ENCODE peak calls at places on chromosomes 11 and 22, in seven cellular contexts. One of them, this sample, is unnamed.
A peak's percentile ranks its signal among the peaks of the same experiment; 100 is the strongest.

GRCh38 chr11:124863826-124864165 is 1.4 kb upstream of the ROBO3 start:
- DNase-seq in K562: peak; percentile 35
- DNase-seq in SK-N-SH: no peak
- DNase-seq in H1: no peak
- DNase-seq in HepG2: no peak
- DNase-seq in GM12878: no peak
- DNase-seq in HCT116: no peak
- DNase-seq in this sample: peak; percentile 52

GRCh38 chr11:78244080-78244479 is 55.4 kb downstream of the USP35 start:
- DNase-seq in K562: no peak
- DNase-seq in HCT116: no peak
- DNase-seq in HepG2: no peak
- DNase-seq in H1: no peak
- DNase-seq in SK-N-SH: no peak
- DNase-seq in GM12878: no peak
- DNase-seq in this sample: no peak

GRCh38 chr22:33402325-33402724 is 344.1 kb upstream of the SYN3 start:
- DNase-seq in K562: no peak
- DNase-seq in SK-N-SH: no peak
- DNase-seq in HepG2: peak; percentile 20
- DNase-seq in HCT116: no peak
- DNase-seq in GM12878: no peak
- DNase-seq in H1: no peak
- DNase-seq in this sample: no peak

GRCh38 chr22:32713737-32714457 is 87.6 kb upstream of the TIMP3 start:
- DNase-seq in HCT116: no peak
- DNase-seq in H1: no peak
- DNase-seq in K562: no peak
- DNase-seq in HepG2: no peak
- DNase-seq in GM12878: no peak
- DNase-seq in SK-N-SH: no peak
- DNase-seq in this sample: no peak

GRCh38 chr11:92827132-92827531 is 142.3 kb upstream of the MTNR1B start:
- DNase-seq in H1: no peak
- DNase-seq in K562: no peak
- DNase-seq in HepG2: no peak
- DNase-seq in HCT116: no peak
- DNase-seq in GM12878: no peak
- DNase-seq in SK-N-SH: no peak
- DNase-seq in this sample: no peak

GRCh38 chr22:46052801-46053562 is 76.0 kb upstream of the WNT7B start:
- DNase-seq in GM12878: no peak
- DNase-seq in SK-N-SH: peak; percentile 85
- DNase-seq in H1: no peak
- DNase-seq in HepG2: no peak
- DNase-seq in HCT116: no peak
- DNase-seq in K562: no peak
- DNase-seq in this sample: peak; percentile 87

GRCh38 chr11:122141757-122142156 is 25.7 kb upstream of the BLID start:
- DNase-seq in SK-N-SH: no peak
- DNase-seq in H1: no peak
- DNase-seq in K562: no peak
- DNase-seq in HCT116: no peak
- DNase-seq in HepG2: no peak
- DNase-seq in GM12878: no peak
- DNase-seq in this sample: no peak

GRCh38 chr11:8222820-8223512 is 40.7 kb downstream of the LMO1 start:
- DNase-seq in HCT116: no peak
- DNase-seq in HepG2: no peak
- DNase-seq in H1: no peak
- DNase-seq in GM12878: no peak
- DNase-seq in SK-N-SH: no peak
- DNase-seq in K562: no peak
- DNase-seq in this sample: no peak

GRCh38 chr11:58597749-58598148 is 18.9 kb downstream of the ZFP91 start:
- DNase-seq in HepG2: no peak
- DNase-seq in H1: no peak
- DNase-seq in K562: no peak
- DNase-seq in HCT116: no peak
- DNase-seq in GM12878: no peak
- DNase-seq in SK-N-SH: no peak
- DNase-seq in this sample: no peak

GRCh38 chr11:86735462-86736302 is 63.3 kb upstream of the ME3 start:
- DNase-seq in HCT116: no peak
- DNase-seq in H1: no peak
- DNase-seq in GM12878: no peak
- DNase-seq in HepG2: no peak
- DNase-seq in SK-N-SH: no peak
- DNase-seq in K562: no peak
- DNase-seq in this sample: peak; percentile 62

GRCh38 chr11:24705474-24705873 is 208.6 kb downstream of the LUZP2 start:
- DNase-seq in HepG2: no peak
- DNase-seq in SK-N-SH: no peak
- DNase-seq in K562: no peak
- DNase-seq in H1: no peak
- DNase-seq in HCT116: no peak
- DNase-seq in GM12878: no peak
- DNase-seq in this sample: no peak

GRCh38 chr11:13277719-13278619 is at the start of gene BMAL1:
- DNase-seq in SK-N-SH: peak; percentile 78
- DNase-seq in H1: no peak
- DNase-seq in HepG2: no peak
- DNase-seq in HCT116: no peak
- DNase-seq in K562: no peak
- DNase-seq in GM12878: no peak
- DNase-seq in this sample: peak; percentile 4

GRCh38 chr11:13280323-13280722 is 2.7 kb downstream of the BMAL1 start:
- DNase-seq in HepG2: no peak
- DNase-seq in H1: no peak
- DNase-seq in HCT116: no peak
- DNase-seq in K562: no peak
- DNase-seq in SK-N-SH: no peak
- DNase-seq in GM12878: no peak
- DNase-seq in this sample: no peak

GRCh38 chr11:13276852-13277718 is 505 bp upstream of the BMAL1 start:
- DNase-seq in HCT116: peak; percentile 94
- DNase-seq in HepG2: peak; percentile 89
- DNase-seq in H1: peak; percentile 93
- DNase-seq in SK-N-SH: peak; percentile 99
- DNase-seq in K562: peak; percentile 91
- DNase-seq in GM12878: peak; percentile 85
- DNase-seq in this sample: peak; percentile 93

GRCh38 chr11:13279487-13279834 is 1.9 kb downstream of the BMAL1 start:
- DNase-seq in SK-N-SH: no peak
- DNase-seq in GM12878: no peak
- DNase-seq in K562: no peak
- DNase-seq in HCT116: no peak
- DNase-seq in H1: no peak
- DNase-seq in HepG2: no peak
- DNase-seq in this sample: no peak

GRCh38 chr11:13278620-13279486 is 1.3 kb downstream of the BMAL1 start:
- DNase-seq in SK-N-SH: peak; percentile 59
- DNase-seq in HepG2: no peak
- DNase-seq in GM12878: no peak
- DNase-seq in HCT116: no peak
- DNase-seq in K562: no peak
- DNase-seq in H1: no peak
- DNase-seq in this sample: peak; percentile 14
- TF ChIP-seq JUND in SK-N-SH: no peak
- TF ChIP-seq JUND in HepG2: no peak
- TF ChIP-seq JUND in GM12878: no peak
- TF ChIP-seq JUND in HCT116: no peak
- TF ChIP-seq JUND in K562: no peak
- TF ChIP-seq JUND in H1: no peak
- TF ChIP-seq JUND in this sample: no peak

GRCh38 chr11:27141576-27141975 is 101.0 kb downstream of the BBOX1 start:
- DNase-seq in HCT116: no peak
- DNase-seq in SK-N-SH: no peak
- DNase-seq in K562: no peak
- DNase-seq in GM12878: no peak
- DNase-seq in HepG2: no peak
- DNase-seq in H1: no peak
- DNase-seq in this sample: no peak

GRCh38 chr11:27139742-27140141 is 99.1 kb downstream of the BBOX1 start:
- DNase-seq in GM12878: no peak
- DNase-seq in HepG2: no peak
- DNase-seq in HCT116: no peak
- DNase-seq in K562: no peak
- DNase-seq in H1: no peak
- DNase-seq in SK-N-SH: peak; percentile 11
- DNase-seq in this sample: no peak
- TF ChIP-seq JUND in GM12878: no peak
- TF ChIP-seq JUND in HepG2: no peak
- TF ChIP-seq JUND in HCT116: no peak
- TF ChIP-seq JUND in K562: no peak
- TF ChIP-seq JUND in H1: no peak
- TF ChIP-seq JUND in SK-N-SH: no peak
- TF ChIP-seq JUND in this sample: no peak

GRCh38 chr11:128323381-128323780 is 264.0 kb downstream of the ETS1 start:
- DNase-seq in GM12878: no peak
- DNase-seq in H1: no peak
- DNase-seq in SK-N-SH: no peak
- DNase-seq in K562: no peak
- DNase-seq in HepG2: no peak
- DNase-seq in HCT116: no peak
- DNase-seq in this sample: no peak
- TF ChIP-seq JUND in GM12878: no peak
- TF ChIP-seq JUND in H1: no peak
- TF ChIP-seq JUND in SK-N-SH: no peak
- TF ChIP-seq JUND in K562: no peak
- TF ChIP-seq JUND in HepG2: no peak
- TF ChIP-seq JUND in HCT116: no peak
- TF ChIP-seq JUND in this sample: no peak

GRCh38 chr11:65777821-65778361 is 2.9 kb downstream of the AP5B1 start:
- DNase-seq in HCT116: no peak
- DNase-seq in K562: no peak
- DNase-seq in HepG2: no peak
- DNase-seq in SK-N-SH: peak; percentile 16
- DNase-seq in H1: no peak
- DNase-seq in GM12878: no peak
- DNase-seq in this sample: no peak

GRCh38 chr11:65776196-65776595 is 4.6 kb downstream of the AP5B1 start:
- DNase-seq in K562: no peak
- DNase-seq in SK-N-SH: no peak
- DNase-seq in HepG2: peak; percentile 43
- DNase-seq in H1: no peak
- DNase-seq in GM12878: no peak
- DNase-seq in HCT116: no peak
- DNase-seq in this sample: no peak

GRCh38 chr11:65777241-65777640 is 3.5 kb downstream of the AP5B1 start:
- DNase-seq in H1: no peak
- DNase-seq in HCT116: no peak
- DNase-seq in SK-N-SH: no peak
- DNase-seq in GM12878: no peak
- DNase-seq in K562: no peak
- DNase-seq in HepG2: no peak
- DNase-seq in this sample: no peak

GRCh38 chr11:65778431-65778900 is 2.3 kb downstream of the AP5B1 start:
- DNase-seq in K562: no peak
- DNase-seq in GM12878: no peak
- DNase-seq in H1: no peak
- DNase-seq in HCT116: no peak
- DNase-seq in SK-N-SH: no peak
- DNase-seq in HepG2: no peak
- DNase-seq in this sample: no peak

GRCh38 chr11:65776710-65777141 is 4.0 kb downstream of the AP5B1 start:
- DNase-seq in SK-N-SH: no peak
- DNase-seq in HCT116: no peak
- DNase-seq in K562: no peak
- DNase-seq in HepG2: no peak
- DNase-seq in H1: no peak
- DNase-seq in GM12878: no peak
- DNase-seq in this sample: no peak
- TF ChIP-seq JUND in SK-N-SH: no peak
- TF ChIP-seq JUND in HCT116: no peak
- TF ChIP-seq JUND in K562: no peak
- TF ChIP-seq JUND in HepG2: no peak
- TF ChIP-seq JUND in H1: no peak
- TF ChIP-seq JUND in GM12878: no peak
- TF ChIP-seq JUND in this sample: no peak

GRCh38 chr11:126354631-126355323 is 709 bp upstream of the ST3GAL4 start:
- DNase-seq in H1: no peak
- DNase-seq in HCT116: no peak
- DNase-seq in SK-N-SH: no peak
- DNase-seq in HepG2: no peak
- DNase-seq in K562: peak; percentile 32
- DNase-seq in GM12878: no peak
- DNase-seq in this sample: no peak

GRCh38 chr11:126355324-126355925 is at the start of gene ST3GAL4:
- DNase-seq in GM12878: peak; percentile 11
- DNase-seq in HCT116: no peak
- DNase-seq in SK-N-SH: peak; percentile 100
- DNase-seq in HepG2: peak; percentile 68
- DNase-seq in H1: peak; percentile 33
- DNase-seq in K562: peak; percentile 98
- DNase-seq in this sample: peak; percentile 88

GRCh38 chr11:126352163-126352562 is 3.3 kb upstream of the ST3GAL4 start:
- DNase-seq in GM12878: no peak
- DNase-seq in H1: no peak
- DNase-seq in HepG2: no peak
- DNase-seq in SK-N-SH: no peak
- DNase-seq in HCT116: no peak
- DNase-seq in K562: no peak
- DNase-seq in this sample: no peak

GRCh38 chr11:126350811-126351210 is 4.7 kb upstream of the ST3GAL4 start:
- DNase-seq in SK-N-SH: no peak
- DNase-seq in HCT116: no peak
- DNase-seq in HepG2: no peak
- DNase-seq in GM12878: no peak
- DNase-seq in K562: no peak
- DNase-seq in H1: no peak
- DNase-seq in this sample: no peak

DNA sequence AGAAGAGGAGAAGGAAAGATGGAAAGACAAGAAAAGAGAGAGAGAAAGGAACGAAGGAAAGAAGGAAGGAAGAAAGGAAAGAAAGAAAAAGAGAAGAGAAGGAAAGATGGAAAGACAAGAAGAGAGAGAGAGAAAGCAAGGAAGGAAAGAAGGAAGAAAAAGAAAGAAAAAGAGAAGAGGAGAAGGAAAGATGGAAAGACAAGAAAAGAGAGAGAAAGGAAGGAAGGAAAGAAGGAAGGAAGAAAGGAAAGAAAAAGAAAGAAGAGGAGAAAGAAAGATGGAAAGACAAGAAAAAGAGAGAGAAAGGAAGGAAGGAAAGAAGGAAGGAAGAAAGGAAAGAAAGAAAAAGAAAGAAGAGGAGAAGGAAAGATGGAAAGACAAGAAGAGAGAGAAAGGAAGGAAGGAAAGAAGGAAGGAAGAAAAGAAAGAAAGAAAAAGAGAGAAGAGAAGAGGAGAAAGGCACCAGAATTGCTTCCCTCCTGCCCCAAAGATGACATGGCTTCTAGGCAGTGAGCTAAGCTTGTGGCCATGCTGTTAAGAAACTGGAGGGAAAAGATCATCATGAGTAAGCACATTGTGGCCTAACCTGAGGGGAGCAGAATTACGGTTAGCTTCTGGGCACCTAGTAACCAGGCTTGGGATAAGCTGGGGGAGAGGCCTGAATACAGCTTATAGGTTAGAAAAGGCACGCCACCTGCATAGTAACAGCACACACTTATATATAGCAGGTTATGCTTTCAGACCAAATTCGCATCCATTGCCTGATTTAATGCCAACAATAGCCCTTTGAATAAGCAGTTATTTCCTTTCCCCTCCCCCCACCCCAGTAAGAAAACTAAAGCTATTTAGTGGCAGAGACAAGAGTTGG is 2.3 kb upstream of the ST3GAL4 start:
- DNase-seq in SK-N-SH: no peak
- DNase-seq in GM12878: peak; percentile 15
- DNase-seq in HepG2: peak; percentile 29
- DNase-seq in H1: no peak
- DNase-seq in HCT116: no peak
- DNase-seq in K562: peak; percentile 57
- DNase-seq in this sample: no peak
- TF ChIP-seq JUND in SK-N-SH: no peak
- TF ChIP-seq JUND in GM12878: no peak
- TF ChIP-seq JUND in HepG2: no peak
- TF ChIP-seq JUND in H1: no peak
- TF ChIP-seq JUND in HCT116: no peak
- TF ChIP-seq JUND in K562: peak; percentile 77
- TF ChIP-seq JUND in this sample: no peak